ENCODE peak calls at places on chromosome 9, in six cellular contexts. One of them, this sample, is unnamed.

GRCh38 chr9:126151671-126152050 is 175.0 kb upstream of the MVB12B start:
- DNase-seq in kidney: peak; percentile 41
- DNase-seq in breast epithelium: no peak
- DNase-seq in tibial artery: no peak
- DNase-seq in GM23248: peak; percentile 27
- DNase-seq in PC-3: peak; percentile 21
- DNase-seq in this sample: no peak

GRCh38 chr9:21326526-21327139 is 8.6 kb downstream of the KLHL9 start:
- DNase-seq in kidney: no peak
- DNase-seq in breast epithelium: no peak
- DNase-seq in tibial artery: no peak
- DNase-seq in GM23248: peak; percentile 72
- DNase-seq in PC-3: peak; percentile 63
- DNase-seq in this sample: peak; percentile 44

GRCh38 chr9:3008091-3008490 is 164.2 kb upstream of the PUM3 start:
- DNase-seq in kidney: no peak
- DNase-seq in breast epithelium: no peak
- DNase-seq in tibial artery: no peak
- DNase-seq in GM23248: no peak
- DNase-seq in PC-3: peak; percentile 11
- DNase-seq in this sample: no peak

GRCh38 chr9:4167040-4167671 is 132.7 kb downstream of the GLIS3 start:
- DNase-seq in kidney: no peak
- DNase-seq in breast epithelium: no peak
- DNase-seq in tibial artery: no peak
- DNase-seq in GM23248: peak; percentile 74
- DNase-seq in PC-3: peak; percentile 72
- DNase-seq in this sample: peak; percentile 75

GRCh38 chr9:99824378-99825157 is 2.9 kb downstream of the NR4A3 start:
- DNase-seq in kidney: peak; percentile 77
- DNase-seq in breast epithelium: no peak
- DNase-seq in tibial artery: no peak
- DNase-seq in GM23248: peak; percentile 62
- DNase-seq in PC-3: no peak
- DNase-seq in this sample: peak; percentile 21

GRCh38 chr9:4985376-4986266 is 549 bp downstream of the JAK2 start:
- DNase-seq in kidney: peak; percentile 68
- DNase-seq in breast epithelium: no peak
- DNase-seq in tibial artery: peak; percentile 37
- DNase-seq in GM23248: peak; percentile 80
- DNase-seq in PC-3: peak; percentile 49
- DNase-seq in this sample: peak; percentile 57

GRCh38 chr9:130738281-130738680 is 44.7 kb downstream of the EXOSC2 start:
- DNase-seq in kidney: no peak
- DNase-seq in breast epithelium: no peak
- DNase-seq in tibial artery: no peak
- DNase-seq in GM23248: no peak
- DNase-seq in PC-3: no peak
- DNase-seq in this sample: no peak

GRCh38 chr9:108534741-108535140 is 321.0 kb downstream of the ACTL7B start:
- DNase-seq in kidney: no peak
- DNase-seq in breast epithelium: no peak
- DNase-seq in tibial artery: no peak
- DNase-seq in GM23248: peak; percentile 87
- DNase-seq in PC-3: peak; percentile 76
- DNase-seq in this sample: peak; percentile 94

GRCh38 chr9:94906181-94906580 is 179.7 kb downstream of the AOPEP start:
- DNase-seq in kidney: no peak
- DNase-seq in breast epithelium: no peak
- DNase-seq in tibial artery: no peak
- DNase-seq in GM23248: no peak
- DNase-seq in PC-3: no peak
- DNase-seq in this sample: no peak

GRCh38 chr9:4126184-4126865 is 173.5 kb downstream of the GLIS3 start:
- DNase-seq in kidney: no peak
- DNase-seq in breast epithelium: no peak
- DNase-seq in tibial artery: no peak
- DNase-seq in GM23248: peak; percentile 89
- DNase-seq in PC-3: peak; percentile 79
- DNase-seq in this sample: peak; percentile 63

GRCh38 chr9:135253305-135254004 is 166.0 kb downstream of the OLFM1 start:
- DNase-seq in kidney: peak; percentile 61
- DNase-seq in breast epithelium: no peak
- DNase-seq in tibial artery: no peak
- DNase-seq in GM23248: peak; percentile 19
- DNase-seq in PC-3: no peak
- DNase-seq in this sample: no peak

GRCh38 chr9:101487443-101487855 is 46.2 kb upstream of the RNF20 start:
- DNase-seq in kidney: no peak
- DNase-seq in breast epithelium: no peak
- DNase-seq in tibial artery: no peak
- DNase-seq in GM23248: no peak
- DNase-seq in PC-3: no peak
- DNase-seq in this sample: no peak

GRCh38 chr9:21837501-21837900 is 35.1 kb downstream of the MTAP start:
- DNase-seq in kidney: no peak
- DNase-seq in breast epithelium: no peak
- DNase-seq in tibial artery: no peak
- DNase-seq in GM23248: no peak
- DNase-seq in PC-3: peak; percentile 55
- DNase-seq in this sample: peak; percentile 52

GRCh38 chr9:109143881-109144562 is 23.0 kb downstream of the FRRS1L start:
- DNase-seq in kidney: no peak
- DNase-seq in breast epithelium: no peak
- DNase-seq in tibial artery: no peak
- DNase-seq in GM23248: peak; percentile 50
- DNase-seq in PC-3: peak; percentile 61
- DNase-seq in this sample: peak; percentile 39

GRCh38 chr9:22357016-22357415 is 89.6 kb upstream of the DMRTA1 start:
- DNase-seq in kidney: no peak
- DNase-seq in breast epithelium: no peak
- DNase-seq in tibial artery: no peak
- DNase-seq in GM23248: no peak
- DNase-seq in PC-3: no peak
- DNase-seq in this sample: no peak

GRCh38 chr9:124882221-124882620 is 20.3 kb downstream of the ARPC5L start:
- DNase-seq in kidney: no peak
- DNase-seq in breast epithelium: no peak
- DNase-seq in tibial artery: no peak
- DNase-seq in GM23248: no peak
- DNase-seq in PC-3: no peak
- DNase-seq in this sample: no peak

DNA sequence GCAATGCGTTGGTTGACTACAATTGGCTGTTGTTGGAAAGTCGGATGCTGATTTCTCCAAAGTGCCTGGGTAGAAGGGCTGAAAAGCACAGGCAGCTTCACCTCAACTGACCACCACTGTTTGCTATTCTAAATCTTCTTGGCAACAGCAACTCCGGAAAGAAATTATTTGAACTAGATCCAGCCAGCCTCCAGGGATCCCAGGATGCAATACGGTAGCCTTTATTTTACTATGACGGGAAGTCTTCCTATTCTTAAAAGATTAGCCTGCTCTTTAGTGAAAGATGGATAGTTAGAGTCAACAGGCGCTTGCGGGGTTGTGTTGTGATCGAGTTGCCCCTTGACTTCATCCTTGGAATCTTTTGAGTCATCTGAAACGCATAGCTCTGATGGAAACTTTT is 78.6 kb upstream of the KLF9 start:
- DNase-seq in kidney: no peak
- DNase-seq in breast epithelium: no peak
- DNase-seq in tibial artery: no peak
- DNase-seq in GM23248: no peak
- DNase-seq in PC-3: no peak
- DNase-seq in this sample: no peak
- H3K4me1 ChIP-seq in kidney: peaks cover 15% of the 10 kb centered on the region
- H3K4me1 ChIP-seq in breast epithelium: peaks cover 3% of the 10 kb centered on the region
- H3K4me1 ChIP-seq in tibial artery: no peaks in the 10 kb centered on the region
- H3K4me1 ChIP-seq in GM23248: peaks cover 8% of the 10 kb centered on the region
- H3K4me1 ChIP-seq in PC-3: no peaks in the 10 kb centered on the region
- H3K4me1 ChIP-seq in this sample: no peaks in the 10 kb centered on the region

DNA sequence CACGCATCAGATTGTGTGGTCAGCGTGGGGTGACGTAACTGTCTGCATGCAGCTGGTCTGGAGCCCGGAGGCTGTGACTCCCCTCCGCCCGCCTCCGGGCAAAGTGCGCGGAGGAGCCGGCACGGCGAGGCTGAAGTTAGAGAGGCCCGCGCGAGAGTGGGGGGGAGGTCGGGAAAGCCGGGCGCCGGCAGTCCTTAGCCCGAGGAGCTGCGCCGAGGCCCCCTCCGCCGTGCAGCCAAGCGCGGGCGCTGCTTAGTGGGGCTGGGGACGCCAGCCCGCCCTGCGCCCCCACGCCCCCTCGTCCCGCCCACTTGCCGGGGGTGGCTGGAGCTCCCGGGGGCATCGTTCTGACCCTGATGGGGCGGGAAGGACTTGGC is 422 bp downstream of the NINJ1 start:
- DNase-seq in kidney: peak; percentile 91
- DNase-seq in breast epithelium: no peak
- DNase-seq in tibial artery: peak; percentile 86
- DNase-seq in GM23248: peak; percentile 96
- DNase-seq in PC-3: peak; percentile 42
- DNase-seq in this sample: peak; percentile 89
- H3K4me1 ChIP-seq in kidney: peaks cover 57% of the 10 kb centered on the region
- H3K4me1 ChIP-seq in breast epithelium: peaks cover 26% of the 10 kb centered on the region
- H3K4me1 ChIP-seq in tibial artery: peaks cover 5% of the 10 kb centered on the region
- H3K4me1 ChIP-seq in GM23248: peaks cover 13% of the 10 kb centered on the region
- H3K4me1 ChIP-seq in PC-3: peaks cover 19% of the 10 kb centered on the region
- H3K4me1 ChIP-seq in this sample: peaks cover 17% of the 10 kb centered on the region

DNA sequence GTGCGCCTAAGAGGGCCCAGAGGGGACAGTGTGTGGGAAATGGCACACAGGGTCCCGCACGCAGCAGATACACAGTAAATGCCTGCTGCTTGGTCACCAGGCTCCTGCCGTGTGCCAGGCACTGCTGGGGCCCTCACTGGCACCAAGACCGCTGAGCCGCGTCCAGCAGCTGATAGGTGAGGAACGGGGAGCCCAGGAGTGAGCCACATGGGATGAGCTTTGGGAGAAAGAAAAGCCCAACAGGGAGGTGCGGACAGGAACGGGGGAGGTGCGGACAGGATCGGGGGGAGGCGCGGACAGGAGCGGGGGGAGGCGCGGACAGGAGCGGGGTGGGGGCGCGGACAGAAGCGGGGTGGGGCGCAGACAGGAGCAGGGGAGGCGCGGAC is 16.5 kb downstream of the GPSM1 start:
- DNase-seq in kidney: no peak
- DNase-seq in breast epithelium: no peak
- DNase-seq in tibial artery: no peak
- DNase-seq in GM23248: no peak
- DNase-seq in PC-3: no peak
- DNase-seq in this sample: no peak
- H3K4me1 ChIP-seq in kidney: peaks cover 16% of the 10 kb centered on the region
- H3K4me1 ChIP-seq in breast epithelium: peaks cover 8% of the 10 kb centered on the region
- H3K4me1 ChIP-seq in tibial artery: no peaks in the 10 kb centered on the region
- H3K4me1 ChIP-seq in GM23248: peaks cover 19% of the 10 kb centered on the region
- H3K4me1 ChIP-seq in PC-3: peaks cover 12% of the 10 kb centered on the region
- H3K4me1 ChIP-seq in this sample: peaks cover 22% of the 10 kb centered on the region

GRCh38 chr9:133877967-133878366 is 114.2 kb downstream of the VAV2 start:
- DNase-seq in kidney: no peak
- DNase-seq in breast epithelium: no peak
- DNase-seq in tibial artery: no peak
- DNase-seq in GM23248: no peak
- DNase-seq in PC-3: no peak
- DNase-seq in this sample: no peak
- H3K4me1 ChIP-seq in kidney: peaks cover 23% of the 10 kb centered on the region
- H3K4me1 ChIP-seq in breast epithelium: peaks cover 16% of the 10 kb centered on the region
- H3K4me1 ChIP-seq in tibial artery: no peaks in the 10 kb centered on the region
- H3K4me1 ChIP-seq in GM23248: peaks cover 14% of the 10 kb centered on the region
- H3K4me1 ChIP-seq in PC-3: peaks cover 25% of the 10 kb centered on the region
- H3K4me1 ChIP-seq in this sample: peaks cover 2% of the 10 kb centered on the region

DNA sequence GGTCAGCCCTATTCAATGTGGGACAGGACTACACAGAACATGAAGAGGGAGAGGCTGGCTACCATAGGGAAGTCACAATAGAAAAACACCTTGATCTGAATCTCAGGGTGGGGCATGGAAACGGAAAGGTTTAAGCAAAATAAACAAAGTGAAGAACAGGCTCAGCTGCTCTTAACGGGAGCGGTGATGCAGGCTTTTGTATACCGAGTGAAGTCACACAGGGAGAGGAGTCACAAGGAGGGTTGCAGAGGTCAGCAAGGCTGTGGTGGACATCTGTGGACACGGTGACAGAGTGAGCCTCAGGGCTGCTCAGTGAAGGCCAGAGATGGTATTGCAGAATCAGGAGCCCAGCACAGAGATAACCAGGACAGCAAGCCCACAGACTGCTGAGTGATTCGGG is 30.6 kb upstream of the SEMA4D start:
- DNase-seq in kidney: no peak
- DNase-seq in breast epithelium: no peak
- DNase-seq in tibial artery: no peak
- DNase-seq in GM23248: no peak
- DNase-seq in PC-3: peak; percentile 51
- DNase-seq in this sample: no peak
- H3K4me1 ChIP-seq in kidney: peaks cover 6% of the 10 kb centered on the region
- H3K4me1 ChIP-seq in breast epithelium: no peaks in the 10 kb centered on the region
- H3K4me1 ChIP-seq in tibial artery: no peaks in the 10 kb centered on the region
- H3K4me1 ChIP-seq in GM23248: no peaks in the 10 kb centered on the region
- H3K4me1 ChIP-seq in PC-3: peaks cover 21% of the 10 kb centered on the region
- H3K4me1 ChIP-seq in this sample: no peaks in the 10 kb centered on the region

DNA sequence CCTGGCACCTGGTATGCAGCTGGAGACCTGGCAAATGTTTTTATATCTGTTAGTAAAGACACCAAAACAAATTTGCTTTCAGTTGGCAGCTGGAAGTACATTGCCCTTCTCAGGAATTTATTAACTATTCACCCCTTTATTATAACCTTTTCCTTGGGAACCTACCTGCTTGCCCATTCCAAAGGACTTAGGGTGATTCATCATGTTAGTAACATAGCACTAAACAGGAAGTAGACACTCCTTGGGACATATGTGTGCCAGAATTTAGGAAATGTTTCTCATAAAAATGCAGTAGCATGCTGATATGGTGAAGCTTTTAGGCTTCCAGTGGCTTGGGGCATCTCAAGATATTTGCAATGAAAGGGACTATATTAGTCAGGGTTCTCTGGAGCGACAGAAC is 184.2 kb downstream of the DMAC1 start:
- DNase-seq in kidney: no peak
- DNase-seq in breast epithelium: no peak
- DNase-seq in tibial artery: no peak
- DNase-seq in GM23248: no peak
- DNase-seq in PC-3: no peak
- DNase-seq in this sample: no peak
- H3K4me1 ChIP-seq in kidney: no peaks in the 10 kb centered on the region
- H3K4me1 ChIP-seq in breast epithelium: no peaks in the 10 kb centered on the region
- H3K4me1 ChIP-seq in tibial artery: no peaks in the 10 kb centered on the region
- H3K4me1 ChIP-seq in GM23248: no peaks in the 10 kb centered on the region
- H3K4me1 ChIP-seq in PC-3: no peaks in the 10 kb centered on the region
- H3K4me1 ChIP-seq in this sample: no peaks in the 10 kb centered on the region

DNA sequence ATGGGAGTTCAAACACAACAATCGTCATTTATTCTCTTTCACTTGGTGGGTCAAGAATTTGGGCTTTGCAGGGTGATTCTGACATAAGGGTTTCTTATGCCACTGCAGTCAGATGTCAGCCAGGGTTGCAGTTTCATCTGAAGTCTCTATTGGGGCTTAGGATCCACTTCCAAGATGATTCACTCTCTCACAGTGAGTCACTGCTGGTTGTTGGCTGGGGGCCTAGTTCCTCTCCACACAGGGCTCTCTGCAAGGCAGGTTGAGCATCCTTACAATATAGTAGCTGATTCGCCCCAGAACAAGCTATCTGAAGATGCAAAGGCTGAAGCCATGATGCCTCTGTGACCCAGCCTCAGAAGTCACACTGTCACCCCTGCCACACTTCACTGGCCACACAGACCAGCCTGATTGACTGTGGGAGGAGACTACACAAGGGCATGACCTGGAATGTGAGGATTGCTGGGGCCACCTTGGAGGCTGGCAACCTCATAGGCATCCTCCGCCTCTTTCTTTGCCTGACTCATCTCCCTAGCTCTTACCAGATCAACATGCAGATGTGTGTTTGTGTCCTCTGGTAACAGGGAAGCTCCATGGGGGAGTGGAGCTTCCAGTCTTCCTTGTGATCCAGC is 4.5 kb upstream of the CARD19 start:
- DNase-seq in kidney: peak; percentile 69
- DNase-seq in breast epithelium: peak; percentile 61
- DNase-seq in tibial artery: no peak
- DNase-seq in GM23248: peak; percentile 84
- DNase-seq in PC-3: peak; percentile 78
- DNase-seq in this sample: peak; percentile 91
- H3K4me1 ChIP-seq in kidney: peaks cover 17% of the 10 kb centered on the region
- H3K4me1 ChIP-seq in breast epithelium: no peaks in the 10 kb centered on the region
- H3K4me1 ChIP-seq in tibial artery: no peaks in the 10 kb centered on the region
- H3K4me1 ChIP-seq in GM23248: peaks cover 7% of the 10 kb centered on the region
- H3K4me1 ChIP-seq in PC-3: peaks cover 5% of the 10 kb centered on the region
- H3K4me1 ChIP-seq in this sample: peaks cover 10% of the 10 kb centered on the region